ENCODE peak calls at places on chromosomes 6 and 20, in six cellular contexts. A is neuronal stem cell, C is heart left ventricle, T is adrenal gland, W is A549, E is endothelial cell of umbilical vein. Q is an unnamed sample.

GRCh38 chr6:168282985-168283685 is 36.4 kb downstream of the DACT2 start:
- DNase-seq in A (no peak), E (no peak), T (no peak), C (no peak), W (no peak), Q (no peak)

GRCh38 chr6:135853227-135853626 is 1.7 kb downstream of the PDE7B start:
- DNase-seq in C (no peak), T (no peak), A (no peak), E (peak; percentile 33), W (no peak), Q (no peak)

GRCh38 chr20:10591956-10592521 is 81.8 kb downstream of the JAG1 start:
- DNase-seq in C (no peak), T (no peak), A (no peak), E (peak; percentile 35), W (no peak), Q (no peak)

GRCh38 chr6:73083886-73084285 is 141.4 kb downstream of the KHDC1L start:
- DNase-seq in T (no peak), A (no peak), E (no peak), C (no peak), W (no peak), Q (no peak)

GRCh38 chr20:63060057-63060991 is 53.6 kb upstream of the BHLHE23 start:
- DNase-seq in T (peak; percentile 40), C (peak; percentile 8), E (no peak), W (no peak), A (no peak), Q (peak; percentile 91)

GRCh38 chr6:135306740-135307420 is 125.8 kb downstream of the MYB start:
- DNase-seq in A (no peak), E (no peak), C (no peak), W (no peak), T (no peak), Q (no peak)

GRCh38 chr20:20009784-20010253 is 7.3 kb upstream of the NAA20 start:
- DNase-seq in E (no peak), T (no peak), A (no peak), W (no peak), C (no peak), Q (no peak)

GRCh38 chr20:37567331-37567665 is 39.6 kb upstream of the BLCAP start:
- DNase-seq in W (no peak), C (no peak), T (no peak), A (no peak), E (no peak), Q (no peak)

GRCh38 chr6:65199121-65199520 is 507.9 kb downstream of the EYS start:
- DNase-seq in C (no peak), E (peak; percentile 78), A (no peak), T (no peak), W (no peak), Q (no peak)

GRCh38 chr6:112234596-112234995 is 19.8 kb downstream of the LAMA4 start:
- DNase-seq in T (no peak), W (no peak), A (no peak), E (no peak), C (no peak), Q (no peak)

GRCh38 chr6:11221623-11222384 is 10.7 kb downstream of the NEDD9 start:
- DNase-seq in E (peak; percentile 41), A (no peak), W (no peak), T (no peak), C (no peak), Q (no peak)

GRCh38 chr6:170429457-170429856 is 122.9 kb downstream of the FAM120B start:
- DNase-seq in W (no peak), C (no peak), E (peak; percentile 49), A (no peak), T (no peak), Q (no peak)

GRCh38 chr20:11935212-11935611 is 17.5 kb downstream of the BTBD3 start:
- DNase-seq in C (no peak), E (no peak), W (no peak), A (no peak), T (no peak), Q (no peak)

GRCh38 chr6:3310051-3310448 is 51.3 kb downstream of the PSMG4 start:
- DNase-seq in C (no peak), A (no peak), E (no peak), T (no peak), W (no peak), Q (no peak)

GRCh38 chr6:141443032-141443431 is 689.7 kb upstream of the GJE1 start:
- DNase-seq in C (no peak), A (no peak), W (no peak), E (peak; percentile 71), T (no peak), Q (no peak)

GRCh38 chr6:15396808-15397207 is 150.9 kb downstream of the JARID2 start:
- DNase-seq in T (no peak), C (no peak), W (no peak), E (no peak), A (no peak), Q (no peak)

GRCh38 chr20:3811421-3812258 is 8.7 kb upstream of the AP5S1 start:
- DNase-seq in C (peak; percentile 99), A (no peak), T (peak; percentile 99), W (peak; percentile 97), E (peak; percentile 97), Q (peak; percentile 99)

GRCh38 chr20:61976275-61976649 is 89.4 kb downstream of the TAF4 start:
- DNase-seq in W (no peak), A (no peak), E (no peak), T (no peak), C (no peak), Q (no peak)

DNA sequence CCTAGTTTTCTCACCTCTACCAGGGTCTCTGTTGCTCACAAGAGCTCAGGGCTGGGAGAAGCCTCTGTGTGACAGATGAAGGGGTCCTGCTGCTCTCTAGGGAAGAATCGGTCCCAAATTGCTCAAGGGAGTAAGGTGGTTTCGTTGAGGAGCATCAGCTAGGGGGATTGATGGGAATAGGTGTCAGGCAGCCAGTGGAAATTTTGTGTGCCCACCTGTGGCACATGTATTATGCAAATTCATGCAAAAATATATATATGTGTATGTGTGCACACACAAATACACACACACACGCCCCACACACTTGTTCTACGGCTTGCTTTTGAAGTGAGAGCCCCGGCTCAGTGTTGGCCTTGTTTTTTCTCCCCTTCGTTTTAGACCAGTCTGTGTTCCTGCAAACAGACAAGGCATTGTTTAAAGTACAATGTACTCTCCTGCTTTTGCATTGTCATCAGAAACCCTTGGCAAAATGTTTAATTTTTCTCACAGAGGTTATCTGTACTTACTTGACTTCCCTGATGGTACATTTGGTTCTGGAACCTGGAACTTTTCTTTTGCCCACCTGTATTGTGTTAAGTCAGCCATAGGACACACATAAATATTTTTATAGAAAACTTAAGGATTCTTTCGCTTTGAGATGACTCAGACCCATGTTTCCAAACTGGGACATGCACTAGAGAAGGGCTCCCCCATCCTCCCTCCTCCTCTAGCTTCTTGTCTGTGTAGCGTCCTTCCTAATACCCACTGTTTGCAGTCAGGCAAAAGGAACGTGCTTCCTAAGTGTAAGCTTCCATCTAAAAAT is 26.7 kb downstream of the FOXO3 start:
- DNase-seq in W (no peak), A (no peak), C (no peak), T (no peak), E (peak; percentile 61), Q (no peak)
- H3K4me1 ChIP-seq in W (peaks cover 38% of the 10 kb centered on the region), A (peaks cover 13% of the 10 kb centered on the region), C (peaks cover 98% of the 10 kb centered on the region), T (peaks cover 26% of the 10 kb centered on the region), E (peaks cover 53% of the 10 kb centered on the region), Q (peaks cover 17% of the 10 kb centered on the region)

GRCh38 chr6:107535626-107536025 is 45.7 kb downstream of the SOBP start:
- DNase-seq in C (no peak), E (no peak), W (no peak), T (no peak), A (no peak), Q (no peak)

GRCh38 chr6:107533415-107534059 is 43.6 kb downstream of the SOBP start:
- DNase-seq in A (no peak), C (no peak), T (no peak), E (no peak), W (no peak), Q (no peak)

GRCh38 chr6:107534762-107535161 is 44.8 kb downstream of the SOBP start:
- DNase-seq in A (no peak), C (no peak), T (no peak), E (no peak), W (no peak), Q (no peak)

GRCh38 chr6:107532707-107533106 is 42.8 kb downstream of the SOBP start:
- DNase-seq in E (no peak), A (no peak), C (peak; percentile 32), T (no peak), W (no peak), Q (peak; percentile 82)

GRCh38 chr6:107531868-107532267 is 42.0 kb downstream of the SOBP start:
- DNase-seq in C (no peak), E (no peak), W (no peak), T (no peak), A (no peak), Q (peak; percentile 19)
- H3K4me1 ChIP-seq in C (peaks cover 15% of the 10 kb centered on the region), E (no peaks in the 10 kb centered on the region), W (no peaks in the 10 kb centered on the region), T (no peaks in the 10 kb centered on the region), A (peaks cover 20% of the 10 kb centered on the region), Q (peaks cover 44% of the 10 kb centered on the region)

GRCh38 chr6:109480993-109481480 is 2.0 kb downstream of the ZBTB24 start:
- DNase-seq in T (no peak), E (no peak), W (no peak), A (no peak), C (no peak), Q (no peak)
- H3K4me1 ChIP-seq in T (peaks cover 12% of the 10 kb centered on the region), E (peaks cover 26% of the 10 kb centered on the region), W (peaks cover 47% of the 10 kb centered on the region), A (peaks cover 5% of the 10 kb centered on the region), C (peaks cover 46% of the 10 kb centered on the region), Q (peaks cover 6% of the 10 kb centered on the region)

DNA sequence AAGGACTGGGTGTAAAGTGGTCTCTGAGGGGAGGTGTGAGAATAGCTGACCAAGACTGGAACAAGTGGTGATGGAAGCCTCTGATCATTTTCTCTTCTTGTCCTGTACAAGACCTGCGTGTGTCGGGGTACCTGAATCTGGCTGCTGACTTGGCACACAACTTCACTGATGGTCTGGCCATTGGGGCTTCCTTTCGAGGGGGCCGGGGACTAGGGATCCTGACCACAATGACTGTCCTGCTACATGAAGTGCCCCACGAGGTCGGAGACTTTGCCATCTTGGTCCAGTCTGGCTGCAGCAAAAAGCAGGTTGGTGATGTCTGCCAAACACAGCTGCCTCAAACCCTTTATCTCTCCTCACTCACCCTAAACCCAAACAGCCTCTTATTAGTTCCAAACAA is 1.7 kb upstream of the HSD17B8 start:
- DNase-seq in A (no peak), E (no peak), T (no peak), C (no peak), W (no peak), Q (no peak)
- H3K4me1 ChIP-seq in A (peaks cover 31% of the 10 kb centered on the region), E (peaks cover 38% of the 10 kb centered on the region), T (peaks cover 45% of the 10 kb centered on the region), C (peaks cover 70% of the 10 kb centered on the region), W (peaks cover 50% of the 10 kb centered on the region), Q (no peaks in the 10 kb centered on the region)

GRCh38 chr20:32667030-32667429 is 6.7 kb downstream of the C20orf203 start:
- DNase-seq in T (no peak), W (no peak), A (no peak), C (no peak), E (no peak), Q (no peak)
- H3K4me1 ChIP-seq in T (peaks cover 4% of the 10 kb centered on the region), W (peaks cover 13% of the 10 kb centered on the region), A (peaks cover 3% of the 10 kb centered on the region), C (peaks cover 14% of the 10 kb centered on the region), E (peaks cover 3% of the 10 kb centered on the region), Q (no peaks in the 10 kb centered on the region)